ENCODE peak calls at places on chromosomes 2 and 18, in nine cellular contexts. H, F, Q, U, X, V, L, M and D are unnamed samples.

GRCh38 chr2:236769981-236770671 is 200.5 kb downstream of the ACKR3 start:
- DNase-seq in H (peak; percentile 95), F (no peak), Q (no peak), U (no peak), X (no peak), V (no peak), L (no peak), M (peak; percentile 67), D (peak; percentile 95)

GRCh38 chr2:176463527-176463926 is 194.3 kb downstream of the MTX2 start:
- DNase-seq in H (no peak), F (no peak), Q (no peak), U (no peak), X (no peak), V (no peak), L (no peak), M (no peak), D (no peak)

GRCh38 chr18:49690307-49690706 is 123.0 kb downstream of the ACAA2 start:
- DNase-seq in H (peak; percentile 96), F (no peak), Q (no peak), U (no peak), X (no peak), V (no peak), L (no peak), M (peak; percentile 30), D (peak; percentile 44)

GRCh38 chr18:76256897-76257500 is 238.0 kb downstream of the ZNF516 start:
- DNase-seq in H (peak; percentile 67), F (no peak), Q (no peak), U (no peak), X (peak; percentile 34), V (no peak), L (peak; percentile 16), M (peak; percentile 43), D (peak; percentile 52)

GRCh38 chr2:135563793-135564192 is 32.5 kb downstream of the R3HDM1 start:
- DNase-seq in H (peak; percentile 69), F (no peak), Q (no peak), U (no peak), X (no peak), V (no peak), L (no peak), M (peak; percentile 41), D (no peak)

GRCh38 chr2:229686122-229686919 is 28.0 kb downstream of the DNER start:
- DNase-seq in H (no peak), F (no peak), Q (no peak), U (no peak), X (peak; percentile 36), V (no peak), L (no peak), M (no peak), D (no peak)

GRCh38 chr2:124796647-124797437 is 771.8 kb downstream of the CNTNAP5 start:
- DNase-seq in H (peak; percentile 25), F (no peak), Q (no peak), U (no peak), X (no peak), V (no peak), L (no peak), M (no peak), D (no peak)

GRCh38 chr18:11518788-11519685 is 90.4 kb upstream of the SLC35G4 start:
- DNase-seq in H (peak; percentile 47), F (no peak), Q (no peak), U (no peak), X (peak; percentile 66), V (no peak), L (peak; percentile 39), M (peak; percentile 70), D (peak; percentile 35)

GRCh38 chr2:118774458-118775133 is 72.9 kb downstream of the EN1 start:
- DNase-seq in H (peak; percentile 1), F (no peak), Q (peak; percentile 50), U (no peak), X (no peak), V (peak; percentile 65), L (peak; percentile 23), M (no peak), D (peak; percentile 79)

GRCh38 chr2:68912732-68913131 is 40.0 kb downstream of the GKN2 start:
- DNase-seq in H (no peak), F (no peak), Q (no peak), U (no peak), X (no peak), V (no peak), L (peak; percentile 24), M (peak; percentile 75), D (no peak)

GRCh38 chr2:41927581-41928260 is 120.1 kb upstream of the PKDCC start:
- DNase-seq in H (no peak), F (no peak), Q (no peak), U (no peak), X (no peak), V (peak; percentile 56), L (no peak), M (no peak), D (no peak)

GRCh38 chr2:161030260-161031063 is 129.8 kb upstream of the TANK start:
- DNase-seq in H (peak; percentile 100), F (no peak), Q (no peak), U (no peak), X (no peak), V (peak; percentile 84), L (peak; percentile 3), M (peak; percentile 35), D (peak; percentile 94)

GRCh38 chr2:28134262-28134812 is 243.8 kb downstream of the BABAM2 start:
- DNase-seq in H (no peak), F (no peak), Q (peak; percentile 52), U (no peak), X (no peak), V (no peak), L (peak; percentile 85), M (peak; percentile 56), D (no peak)

GRCh38 chr18:79856119-79857080 is 58.7 kb downstream of the KCNG2 start:
- DNase-seq in H (peak; percentile 45), F (no peak), Q (no peak), U (no peak), X (peak; percentile 1), V (no peak), L (peak; percentile 17), M (peak; percentile 65), D (peak; percentile 28)

GRCh38 chr2:84395819-84396218 is 63.3 kb downstream of the SUCLG1 start:
- DNase-seq in H (peak; percentile 4), F (no peak), Q (no peak), U (no peak), X (no peak), V (no peak), L (no peak), M (no peak), D (peak; percentile 57)

GRCh38 chr2:16137080-16137755 is 196.9 kb downstream of the MYCN start:
- DNase-seq in H (no peak), F (no peak), Q (no peak), U (no peak), X (no peak), V (no peak), L (no peak), M (no peak), D (no peak)

GRCh38 chr2:15808221-15808574 is 132.2 kb upstream of the MYCN start:
- DNase-seq in H (no peak), F (no peak), Q (no peak), U (no peak), X (no peak), V (no peak), L (no peak), M (no peak), D (no peak)

GRCh38 chr18:989423-989822 is 84.8 kb downstream of the ADCYAP1 start:
- DNase-seq in H (no peak), F (no peak), Q (no peak), U (no peak), X (no peak), V (no peak), L (no peak), M (no peak), D (no peak)

GRCh38 chr2:86012017-86012712 is 93.5 kb downstream of the POLR1A start:
- DNase-seq in H (no peak), F (no peak), Q (no peak), U (peak; percentile 14), X (no peak), V (no peak), L (no peak), M (no peak), D (no peak)

GRCh38 chr2:28772351-28772750 is 20.7 kb downstream of the PPP1CB start:
- DNase-seq in H (no peak), F (no peak), Q (no peak), U (no peak), X (no peak), V (no peak), L (no peak), M (no peak), D (no peak)

GRCh38 chr18:1047406-1047805 is 142.7 kb downstream of the ADCYAP1 start:
- DNase-seq in H (no peak), F (no peak), Q (no peak), U (no peak), X (peak; percentile 41), V (no peak), L (no peak), M (no peak), D (no peak)

GRCh38 chr2:31428001-31428418 is 13.5 kb upstream of the XDH start:
- DNase-seq in H (peak; percentile 59), F (no peak), Q (no peak), U (no peak), X (no peak), V (no peak), L (peak; percentile 16), M (peak; percentile 16), D (no peak)

GRCh38 chr2:16614314-16614860 is 51.2 kb downstream of the CYRIA start:
- DNase-seq in H (no peak), F (no peak), Q (no peak), U (peak; percentile 14), X (peak; percentile 84), V (no peak), L (no peak), M (no peak), D (peak; percentile 36)

GRCh38 chr2:136917281-136917680 is 151.9 kb downstream of the THSD7B start:
- DNase-seq in H (no peak), F (no peak), Q (no peak), U (no peak), X (no peak), V (no peak), L (no peak), M (no peak), D (no peak)

GRCh38 chr18:38751897-38752296 is 1186.3 kb upstream of the CELF4 start:
- DNase-seq in H (no peak), F (no peak), Q (no peak), U (no peak), X (no peak), V (no peak), L (no peak), M (no peak), D (no peak)

GRCh38 chr18:9905401-9905922 is 8.4 kb upstream of the VAPA start:
- DNase-seq in H (peak; percentile 89), F (no peak), Q (no peak), U (no peak), X (no peak), V (no peak), L (no peak), M (peak; percentile 45), D (peak; percentile 37)

GRCh38 chr18:26536032-26536431 is 12.3 kb downstream of the KCTD1 start:
- DNase-seq in H (no peak), F (no peak), Q (no peak), U (no peak), X (no peak), V (no peak), L (no peak), M (no peak), D (peak; percentile 21)

GRCh38 chr2:75311993-75312392 is 112.7 kb upstream of the TACR1 start:
- DNase-seq in H (no peak), F (no peak), Q (no peak), U (no peak), X (no peak), V (no peak), L (peak; percentile 8), M (peak; percentile 27), D (no peak)

GRCh38 chr2:15594291-15595256 is 2.9 kb downstream of the DDX1 start:
- DNase-seq in H (no peak), F (no peak), Q (no peak), U (no peak), X (no peak), V (no peak), L (no peak), M (peak; percentile 11), D (no peak)

GRCh38 chr18:12820526-12820925 is 63.5 kb downstream of the PTPN2 start:
- DNase-seq in H (no peak), F (no peak), Q (no peak), U (no peak), X (no peak), V (no peak), L (no peak), M (no peak), D (no peak)

GRCh38 chr2:23380562-23381065 is 4.4 kb upstream of the KLHL29 start:
- DNase-seq in H (no peak), F (no peak), Q (no peak), U (no peak), X (no peak), V (no peak), L (no peak), M (peak; percentile 50), D (no peak)